ENCODE peak calls at places on chromosomes 3 and 15, in nine cellular contexts. One of them, this sample, is unnamed.

GRCh38 chr3:42749753-42750231 is 23.3 kb downstream of the CCDC13 start:
- DNase-seq in T-helper 9 cell: no peak
- DNase-seq in globus pallidus: no peak
- DNase-seq in GDM1: peak
- DNase-seq in neural progenitor cell: peak
- DNase-seq in NCI-H1048: no peak
- DNase-seq in GM12865: peak
- DNase-seq in G401: no peak
- DNase-seq in activated effector memory CD4-positive, alpha-beta T cell treated with Interleukin-2 at 50 U/mL for 16 hours: no peak
- DNase-seq in this sample: no peak

GRCh38 chr3:31254483-31254882 is 278.2 kb upstream of the STT3B start:
- DNase-seq in T-helper 9 cell: no peak
- DNase-seq in globus pallidus: no peak
- DNase-seq in GDM1: no peak
- DNase-seq in GM12865: no peak
- DNase-seq in activated effector memory CD4-positive, alpha-beta T cell treated with Interleukin-2 at 50 U/mL for 16 hours: no peak
- DNase-seq in G401: no peak
- DNase-seq in neural progenitor cell: no peak
- DNase-seq in NCI-H1048: no peak
- DNase-seq in this sample: no peak

GRCh38 chr3:170749185-170749584 is 120.8 kb downstream of the RPL22L1 start:
- DNase-seq in GDM1: no peak
- DNase-seq in T-helper 9 cell: no peak
- DNase-seq in globus pallidus: no peak
- DNase-seq in NCI-H1048: no peak
- DNase-seq in G401: no peak
- DNase-seq in GM12865: no peak
- DNase-seq in neural progenitor cell: no peak
- DNase-seq in activated effector memory CD4-positive, alpha-beta T cell treated with Interleukin-2 at 50 U/mL for 16 hours: no peak
- DNase-seq in this sample: no peak

GRCh38 chr3:46690798-46691197 is 2.7 kb downstream of the ALS2CL start:
- DNase-seq in globus pallidus: no peak
- DNase-seq in activated effector memory CD4-positive, alpha-beta T cell treated with Interleukin-2 at 50 U/mL for 16 hours: no peak
- DNase-seq in GDM1: peak
- DNase-seq in GM12865: no peak
- DNase-seq in neural progenitor cell: no peak
- DNase-seq in NCI-H1048: no peak
- DNase-seq in T-helper 9 cell: no peak
- DNase-seq in G401: no peak
- DNase-seq in this sample: no peak

GRCh38 chr3:23778451-23778850 is 27.3 kb upstream of the UBE2E1 start:
- DNase-seq in globus pallidus: no peak
- DNase-seq in NCI-H1048: no peak
- DNase-seq in neural progenitor cell: no peak
- DNase-seq in T-helper 9 cell: no peak
- DNase-seq in G401: no peak
- DNase-seq in GM12865: no peak
- DNase-seq in GDM1: no peak
- DNase-seq in activated effector memory CD4-positive, alpha-beta T cell treated with Interleukin-2 at 50 U/mL for 16 hours: no peak
- DNase-seq in this sample: peak

GRCh38 chr3:120349819-120350125 is 618 bp upstream of the LRRC58 start:
- DNase-seq in globus pallidus: no peak
- DNase-seq in G401: no peak
- DNase-seq in GM12865: no peak
- DNase-seq in T-helper 9 cell: no peak
- DNase-seq in GDM1: no peak
- DNase-seq in neural progenitor cell: no peak
- DNase-seq in NCI-H1048: no peak
- DNase-seq in activated effector memory CD4-positive, alpha-beta T cell treated with Interleukin-2 at 50 U/mL for 16 hours: no peak
- DNase-seq in this sample: no peak

GRCh38 chr15:93144477-93145270 is 55.7 kb upstream of the RGMA start:
- DNase-seq in activated effector memory CD4-positive, alpha-beta T cell treated with Interleukin-2 at 50 U/mL for 16 hours: no peak
- DNase-seq in GM12865: no peak
- DNase-seq in globus pallidus: peak
- DNase-seq in neural progenitor cell: no peak
- DNase-seq in NCI-H1048: no peak
- DNase-seq in GDM1: no peak
- DNase-seq in T-helper 9 cell: no peak
- DNase-seq in G401: no peak
- DNase-seq in this sample: no peak

GRCh38 chr3:124791639-124792111 is 61.4 kb downstream of the UMPS start:
- DNase-seq in T-helper 9 cell: no peak
- DNase-seq in activated effector memory CD4-positive, alpha-beta T cell treated with Interleukin-2 at 50 U/mL for 16 hours: no peak
- DNase-seq in GDM1: peak
- DNase-seq in globus pallidus: no peak
- DNase-seq in neural progenitor cell: no peak
- DNase-seq in G401: no peak
- DNase-seq in GM12865: peak
- DNase-seq in NCI-H1048: no peak
- DNase-seq in this sample: peak

GRCh38 chr3:52228266-52228665 is 2.8 kb upstream of the TLR9 start:
- DNase-seq in globus pallidus: no peak
- DNase-seq in neural progenitor cell: no peak
- DNase-seq in GM12865: no peak
- DNase-seq in T-helper 9 cell: no peak
- DNase-seq in GDM1: no peak
- DNase-seq in activated effector memory CD4-positive, alpha-beta T cell treated with Interleukin-2 at 50 U/mL for 16 hours: no peak
- DNase-seq in NCI-H1048: no peak
- DNase-seq in G401: no peak
- DNase-seq in this sample: no peak

GRCh38 chr3:34008836-34009479 is 210.5 kb downstream of the PDCD6IP start:
- DNase-seq in G401: no peak
- DNase-seq in GM12865: no peak
- DNase-seq in NCI-H1048: no peak
- DNase-seq in globus pallidus: no peak
- DNase-seq in T-helper 9 cell: no peak
- DNase-seq in GDM1: no peak
- DNase-seq in activated effector memory CD4-positive, alpha-beta T cell treated with Interleukin-2 at 50 U/mL for 16 hours: no peak
- DNase-seq in neural progenitor cell: no peak
- DNase-seq in this sample: no peak

GRCh38 chr3:196120291-196120951 is 38.5 kb upstream of the TFRC start:
- DNase-seq in GDM1: peak
- DNase-seq in G401: no peak
- DNase-seq in GM12865: peak
- DNase-seq in globus pallidus: no peak
- DNase-seq in T-helper 9 cell: no peak
- DNase-seq in activated effector memory CD4-positive, alpha-beta T cell treated with Interleukin-2 at 50 U/mL for 16 hours: no peak
- DNase-seq in neural progenitor cell: no peak
- DNase-seq in NCI-H1048: no peak
- DNase-seq in this sample: no peak

GRCh38 chr15:81171286-81171685 is 25.4 kb upstream of the IL16 start:
- DNase-seq in T-helper 9 cell: no peak
- DNase-seq in GM12865: no peak
- DNase-seq in activated effector memory CD4-positive, alpha-beta T cell treated with Interleukin-2 at 50 U/mL for 16 hours: no peak
- DNase-seq in neural progenitor cell: no peak
- DNase-seq in G401: peak
- DNase-seq in globus pallidus: no peak
- DNase-seq in NCI-H1048: no peak
- DNase-seq in GDM1: no peak
- DNase-seq in this sample: no peak

This sample was measured in IMR-90.